ENCODE peak calls at places on chromosomes 1 and 21, in five cellular contexts. One of them, this sample, is unnamed.
A peak's percentile ranks its signal among the peaks of the same experiment; 100 is the strongest.

GRCh38 chr1:236143104-236143948 is 987 bp downstream of the GPR137B start:
- DNase-seq in nephron progenitor cell: peak; percentile 42
- DNase-seq in GM12864: no peak
- DNase-seq in GM10248: no peak
- DNase-seq in ovary: peak; percentile 43
- DNase-seq in this sample: peak; percentile 36

GRCh38 chr1:170807432-170807831 is 127.9 kb upstream of the MROH9 start:
- DNase-seq in nephron progenitor cell: no peak
- DNase-seq in GM12864: no peak
- DNase-seq in GM10248: no peak
- DNase-seq in ovary: no peak
- DNase-seq in this sample: no peak

GRCh38 chr1:186456731-186457255 is 4.1 kb downstream of the PDC start:
- DNase-seq in nephron progenitor cell: no peak
- DNase-seq in GM12864: no peak
- DNase-seq in GM10248: no peak
- DNase-seq in ovary: no peak
- DNase-seq in this sample: no peak

GRCh38 chr1:107451735-107452134 is 310.9 kb downstream of the NTNG1 start:
- DNase-seq in nephron progenitor cell: no peak
- DNase-seq in GM12864: peak; percentile 45
- DNase-seq in GM10248: no peak
- DNase-seq in ovary: no peak
- DNase-seq in this sample: no peak

GRCh38 chr1:204429746-204430145 is 18.1 kb upstream of the PPP1R15B start:
- DNase-seq in nephron progenitor cell: no peak
- DNase-seq in GM12864: no peak
- DNase-seq in GM10248: no peak
- DNase-seq in ovary: no peak
- DNase-seq in this sample: no peak

GRCh38 chr1:118767971-118768370 is 220.2 kb downstream of the TBX15 start:
- DNase-seq in nephron progenitor cell: no peak
- DNase-seq in GM12864: no peak
- DNase-seq in GM10248: no peak
- DNase-seq in ovary: no peak
- DNase-seq in this sample: no peak

GRCh38 chr1:198520524-198521254 is 19.8 kb downstream of the ATP6V1G3 start:
- DNase-seq in nephron progenitor cell: no peak
- DNase-seq in GM12864: peak; percentile 26
- DNase-seq in GM10248: peak; percentile 48
- DNase-seq in ovary: no peak
- DNase-seq in this sample: no peak

GRCh38 chr1:203996126-203996525 is 76.8 kb upstream of the SOX13 start:
- DNase-seq in nephron progenitor cell: peak; percentile 45
- DNase-seq in GM12864: no peak
- DNase-seq in GM10248: no peak
- DNase-seq in ovary: no peak
- DNase-seq in this sample: no peak

GRCh38 chr1:240455228-240455821 is 156.6 kb downstream of the GREM2 start:
- DNase-seq in nephron progenitor cell: no peak
- DNase-seq in GM12864: no peak
- DNase-seq in GM10248: no peak
- DNase-seq in ovary: no peak
- DNase-seq in this sample: no peak

GRCh38 chr1:7315946-7316345 is 455.1 kb upstream of the VAMP3 start:
- DNase-seq in nephron progenitor cell: no peak
- DNase-seq in GM12864: no peak
- DNase-seq in GM10248: no peak
- DNase-seq in ovary: no peak
- DNase-seq in this sample: no peak

GRCh38 chr21:40191616-40192015 is 324.4 kb downstream of the PCP4 start:
- DNase-seq in nephron progenitor cell: no peak
- DNase-seq in GM12864: no peak
- DNase-seq in GM10248: no peak
- DNase-seq in ovary: no peak
- DNase-seq in this sample: no peak

GRCh38 chr1:41804176-41804575 is 114.5 kb downstream of the HIVEP3 start:
- DNase-seq in nephron progenitor cell: no peak
- DNase-seq in GM12864: no peak
- DNase-seq in GM10248: no peak
- DNase-seq in ovary: no peak
- DNase-seq in this sample: no peak

GRCh38 chr1:240385985-240386978 is 225.7 kb downstream of the GREM2 start:
- DNase-seq in nephron progenitor cell: no peak
- DNase-seq in GM12864: no peak
- DNase-seq in GM10248: no peak
- DNase-seq in ovary: no peak
- DNase-seq in this sample: no peak

GRCh38 chr1:225688345-225688744 is 35.4 kb upstream of the ENAH start:
- DNase-seq in nephron progenitor cell: no peak
- DNase-seq in GM12864: no peak
- DNase-seq in GM10248: no peak
- DNase-seq in ovary: no peak
- DNase-seq in this sample: no peak

GRCh38 chr1:184225501-184226487 is 161.0 kb upstream of the C1orf21 start:
- DNase-seq in nephron progenitor cell: no peak
- DNase-seq in GM12864: no peak
- DNase-seq in GM10248: no peak
- DNase-seq in ovary: no peak
- DNase-seq in this sample: peak; percentile 58

GRCh38 chr1:184221087-184221486 is 165.7 kb upstream of the C1orf21 start:
- DNase-seq in nephron progenitor cell: no peak
- DNase-seq in GM12864: no peak
- DNase-seq in GM10248: no peak
- DNase-seq in ovary: no peak
- DNase-seq in this sample: no peak

GRCh38 chr1:184223216-184223615 is 163.6 kb upstream of the C1orf21 start:
- DNase-seq in nephron progenitor cell: no peak
- DNase-seq in GM12864: no peak
- DNase-seq in GM10248: no peak
- DNase-seq in ovary: no peak
- DNase-seq in this sample: no peak

GRCh38 chr1:184219414-184219813 is 167.4 kb upstream of the C1orf21 start:
- DNase-seq in nephron progenitor cell: no peak
- DNase-seq in GM12864: no peak
- DNase-seq in GM10248: no peak
- DNase-seq in ovary: no peak
- DNase-seq in this sample: peak; percentile 72

DNA sequence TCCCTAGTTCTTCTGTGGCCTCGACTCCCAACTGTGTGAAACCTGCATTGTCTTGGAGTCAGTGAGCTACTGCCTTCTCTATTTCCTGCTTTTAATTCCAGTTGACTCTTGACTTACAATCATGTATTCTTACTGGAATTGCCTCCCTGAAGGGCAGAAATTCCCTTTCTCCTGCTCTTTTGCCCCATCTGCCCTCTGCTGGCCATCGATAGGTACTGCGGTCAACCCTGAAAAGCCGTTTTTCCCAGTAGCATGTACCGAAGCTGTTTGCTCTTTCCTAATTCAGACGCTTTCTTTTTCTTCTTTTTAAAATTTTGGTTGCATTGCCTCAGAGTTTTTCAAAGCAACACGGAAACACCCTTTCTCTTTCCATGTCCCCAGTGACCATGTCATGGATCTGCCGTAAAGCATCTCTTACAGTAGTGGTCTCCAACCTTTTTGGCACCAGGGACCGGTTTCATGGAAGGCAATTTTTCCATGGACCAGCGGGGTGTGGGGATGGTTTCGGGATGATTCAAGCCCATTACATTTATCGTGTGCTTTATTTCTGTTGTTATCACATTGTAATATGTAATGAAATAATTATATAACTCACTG is 164.2 kb upstream of the C1orf21 start:
- DNase-seq in nephron progenitor cell: peak; percentile 44
- DNase-seq in GM12864: no peak
- DNase-seq in GM10248: peak; percentile 60
- DNase-seq in ovary: peak; percentile 47
- DNase-seq in this sample: peak; percentile 52
- TF ChIP-seq CTCF in nephron progenitor cell: peak; percentile 92
- TF ChIP-seq CTCF in GM12864: peak; percentile 96
- TF ChIP-seq CTCF in GM10248: peak; percentile 87
- TF ChIP-seq CTCF in ovary: no peak
- TF ChIP-seq CTCF in this sample: peak; percentile 97

DNA sequence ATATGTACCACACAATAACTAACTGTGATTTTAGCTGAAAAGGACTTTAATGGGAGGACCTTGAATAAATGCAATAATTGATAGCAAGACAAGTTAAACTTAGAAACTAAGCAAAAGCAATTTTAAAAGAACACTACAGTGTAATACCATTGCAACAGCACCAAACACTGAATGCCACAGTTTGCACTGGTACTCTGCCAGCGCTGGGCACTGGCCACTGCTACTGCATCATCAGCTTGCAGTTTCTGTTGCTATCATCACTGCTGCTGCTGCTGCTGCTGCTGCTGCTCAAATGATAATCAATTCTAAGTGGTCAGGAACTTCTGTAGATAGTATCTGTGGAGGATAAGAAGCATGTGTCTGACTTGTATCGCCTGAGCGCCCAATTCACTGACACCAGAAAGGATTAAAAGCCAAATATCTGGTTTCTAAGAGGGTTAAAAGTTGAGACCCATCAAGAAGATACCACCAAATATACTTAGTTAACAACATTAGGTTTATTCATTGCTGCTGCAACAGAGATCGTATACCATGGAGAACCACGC is 306.9 kb downstream of the LRRC40 start:
- DNase-seq in nephron progenitor cell: no peak
- DNase-seq in GM12864: no peak
- DNase-seq in GM10248: no peak
- DNase-seq in ovary: no peak
- DNase-seq in this sample: no peak
- TF ChIP-seq CTCF in nephron progenitor cell: no peak
- TF ChIP-seq CTCF in GM12864: no peak
- TF ChIP-seq CTCF in GM10248: no peak
- TF ChIP-seq CTCF in ovary: no peak
- TF ChIP-seq CTCF in this sample: no peak

DNA sequence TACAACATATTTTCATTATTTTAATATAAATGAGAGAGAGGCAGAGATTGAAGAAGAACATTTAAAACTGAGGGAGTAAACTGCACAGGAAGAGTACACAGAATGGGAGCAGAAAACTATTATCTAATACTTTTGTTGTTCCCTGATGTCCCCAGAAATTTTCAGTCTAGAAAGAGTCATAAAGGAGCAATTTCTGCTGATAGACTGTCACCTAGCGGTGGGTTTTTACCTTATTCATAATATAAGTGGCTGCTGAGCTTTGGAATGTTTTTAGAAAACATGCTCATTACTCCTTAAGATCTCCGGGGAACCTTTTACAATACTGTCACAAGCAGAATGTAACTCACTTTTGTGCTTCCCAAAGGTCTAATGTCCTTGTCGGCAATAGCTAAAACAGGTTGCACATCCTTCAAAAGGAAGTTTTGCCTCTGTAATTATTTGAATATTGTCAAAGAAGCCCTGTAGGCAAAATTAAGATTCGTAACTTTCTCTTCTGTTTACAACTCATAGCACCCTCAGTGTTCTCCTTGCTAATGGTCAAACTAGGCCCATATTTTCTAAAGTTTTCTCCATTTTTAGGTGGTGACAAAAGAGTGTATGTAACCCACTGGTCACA is 4.9 kb upstream of the NPL start:
- DNase-seq in nephron progenitor cell: no peak
- DNase-seq in GM12864: no peak
- DNase-seq in GM10248: peak; percentile 35
- DNase-seq in ovary: no peak
- DNase-seq in this sample: no peak
- TF ChIP-seq CTCF in nephron progenitor cell: peak; percentile 85
- TF ChIP-seq CTCF in GM12864: peak; percentile 78
- TF ChIP-seq CTCF in GM10248: peak; percentile 63
- TF ChIP-seq CTCF in ovary: peak; percentile 66
- TF ChIP-seq CTCF in this sample: peak; percentile 80

GRCh38 chr21:37463083-37463780 is 96.7 kb downstream of the DYRK1A start:
- DNase-seq in nephron progenitor cell: peak; percentile 27
- DNase-seq in GM12864: peak; percentile 27
- DNase-seq in GM10248: peak; percentile 20
- DNase-seq in ovary: no peak
- DNase-seq in this sample: no peak
- TF ChIP-seq CTCF in nephron progenitor cell: peak; percentile 50
- TF ChIP-seq CTCF in GM12864: peak; percentile 75
- TF ChIP-seq CTCF in GM10248: peak; percentile 40
- TF ChIP-seq CTCF in ovary: no peak
- TF ChIP-seq CTCF in this sample: peak; percentile 85

DNA sequence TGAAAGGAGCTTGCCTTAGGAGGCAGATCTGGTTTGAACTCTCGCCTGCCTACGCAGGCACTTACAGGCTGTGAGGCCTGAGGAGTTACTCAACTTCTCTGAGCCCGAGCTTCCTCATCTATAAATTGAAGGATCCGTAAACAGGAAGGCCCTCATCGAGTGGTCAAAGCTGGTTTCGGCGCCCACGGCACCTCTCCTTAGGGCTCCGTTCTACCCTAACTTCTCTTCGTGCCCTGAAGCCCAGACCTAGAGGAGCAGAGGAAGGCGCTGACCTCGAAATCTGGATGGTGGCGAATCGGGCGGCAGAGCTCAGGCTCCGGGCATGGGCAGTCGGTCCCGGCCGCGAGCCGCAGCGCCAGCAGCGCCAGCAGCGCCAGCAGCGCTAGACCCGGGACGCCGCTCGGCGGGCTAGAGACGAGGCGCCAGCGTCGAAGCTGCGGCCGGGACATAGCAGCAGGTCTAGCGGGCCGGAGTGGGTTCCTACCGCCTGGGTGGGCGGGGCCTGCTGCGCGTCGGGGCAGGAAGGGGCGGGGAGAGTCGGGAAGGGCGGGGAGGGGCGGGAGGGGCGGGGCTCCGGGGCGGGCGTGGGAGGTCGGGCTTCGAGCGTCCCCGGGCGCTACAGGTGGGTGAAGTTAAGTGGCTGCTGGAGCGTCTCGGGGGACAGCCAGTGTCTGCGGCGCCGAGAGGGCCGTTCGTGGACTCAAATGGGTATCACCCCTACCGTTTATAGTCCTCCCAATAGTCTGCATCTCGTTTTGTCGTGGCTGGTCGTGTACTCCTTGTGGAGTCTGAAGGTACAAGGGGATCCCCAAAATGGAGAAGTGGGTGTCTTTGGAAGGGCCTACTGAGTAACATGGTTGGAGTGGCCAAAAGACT is at the start of gene CTBS:
- DNase-seq in nephron progenitor cell: peak; percentile 91
- DNase-seq in GM12864: peak; percentile 68
- DNase-seq in GM10248: peak; percentile 98
- DNase-seq in ovary: peak; percentile 91
- DNase-seq in this sample: peak; percentile 84
- TF ChIP-seq CTCF in nephron progenitor cell: no peak
- TF ChIP-seq CTCF in GM12864: no peak
- TF ChIP-seq CTCF in GM10248: no peak
- TF ChIP-seq CTCF in ovary: no peak
- TF ChIP-seq CTCF in this sample: no peak